ENCODE peak calls at places on chromosomes 6 and 20, in seven cellular contexts. B is SK-MEL-5; D is KBM-7; Y is T follicular helper cell; W is NCI-H774; Q is effector memory CD8-positive, alpha-beta T cell; N is left cardiac atrium. L is an unnamed sample.

GRCh38 chr6:30002871-30003270 is 58.2 kb upstream of the POLR1H start:
- DNase-seq in B (no peak), W (no peak), Q (no peak), D (no peak), Y (no peak), N (no peak), L (no peak)

GRCh38 chr6:166627875-166628849 is 1.1 kb upstream of the RPS6KA2 start:
- DNase-seq in W (peak), Y (peak), B (peak), D (no peak), N (peak), Q (peak), L (peak)

GRCh38 chr6:52925042-52925441 is 15.5 kb upstream of the GSTA3 start:
- DNase-seq in Y (no peak), W (no peak), Q (no peak), D (no peak), N (no peak), B (no peak), L (no peak)

GRCh38 chr6:5644523-5645183 is 362.1 kb downstream of the NRN1 start:
- DNase-seq in Q (no peak), W (no peak), Y (no peak), N (no peak), D (no peak), B (no peak), L (no peak)

GRCh38 chr20:35145141-35145564 is 2.0 kb downstream of the EDEM2 start:
- DNase-seq in D (peak), Y (peak), N (no peak), Q (peak), W (peak), B (peak), L (no peak)

GRCh38 chr20:34525709-34526416 is 9.6 kb downstream of the DYNLRB1 start:
- DNase-seq in N (peak), Y (no peak), D (peak), B (peak), W (no peak), Q (no peak), L (no peak)

GRCh38 chr6:44105993-44106740 is 21.1 kb downstream of the MRPL14 start:
- DNase-seq in B (no peak), N (no peak), Q (no peak), W (no peak), Y (no peak), D (no peak), L (no peak)

GRCh38 chr20:44057698-44058675 is 129.0 kb downstream of the JPH2 start:
- DNase-seq in N (no peak), Y (no peak), B (no peak), Q (no peak), D (no peak), W (no peak), L (no peak)

GRCh38 chr6:49453221-49453620 is 9.8 kb downstream of the MMUT start:
- DNase-seq in D (no peak), Q (no peak), W (no peak), B (peak), Y (no peak), N (no peak), L (no peak)

GRCh38 chr6:1607557-1608221 is 2.0 kb upstream of the FOXC1 start:
- DNase-seq in W (peak), Q (no peak), B (no peak), Y (no peak), D (no peak), N (no peak), L (no peak)

GRCh38 chr6:163355471-163355991 is 59.0 kb upstream of the QKI start:
- DNase-seq in Y (no peak), D (peak), N (peak), W (no peak), Q (no peak), B (no peak), L (no peak)

GRCh38 chr6:85418059-85418458 is 31.8 kb upstream of the NT5E start:
- DNase-seq in Q (no peak), W (no peak), D (no peak), Y (no peak), N (no peak), B (no peak), L (no peak)

GRCh38 chr6:83867527-83868161 is 8.2 kb downstream of the CYB5R4 start:
- DNase-seq in N (peak), Y (no peak), B (peak), D (peak), Q (no peak), W (peak), L (no peak)

GRCh38 chr6:31898200-31899011 is 908 bp upstream of the EHMT2 start:
- DNase-seq in Y (no peak), N (no peak), W (peak), Q (no peak), D (peak), B (peak), L (no peak)

GRCh38 chr20:9202440-9203080 is 133.7 kb downstream of the PLCB4 start:
- DNase-seq in D (no peak), Q (no peak), W (no peak), B (no peak), N (no peak), Y (no peak), L (no peak)

GRCh38 chr6:5379647-5380242 is 118.4 kb downstream of the FARS2 start:
- DNase-seq in D (peak), Q (no peak), B (peak), N (no peak), W (peak), Y (no peak), L (peak)

GRCh38 chr20:44704551-44704971 is 10.6 kb upstream of the CCN5 start:
- DNase-seq in D (no peak), Q (no peak), B (no peak), Y (no peak), N (no peak), W (no peak), L (no peak)

GRCh38 chr6:11592289-11592906 is 54.8 kb downstream of the TMEM170B start:
- DNase-seq in N (no peak), Y (no peak), Q (no peak), W (no peak), D (no peak), B (no peak), L (no peak)

GRCh38 chr6:13695217-13695616 is 16.4 kb downstream of the RANBP9 start:
- DNase-seq in Y (no peak), N (no peak), W (no peak), Q (no peak), D (no peak), B (no peak), L (no peak)

GRCh38 chr20:13852321-13852720 is 67.5 kb downstream of the NDUFAF5 start:
- DNase-seq in Y (no peak), D (no peak), B (peak), N (no peak), W (no peak), Q (no peak), L (no peak)

GRCh38 chr6:6002809-6003333 is 3.9 kb downstream of the NRN1 start:
- DNase-seq in Y (no peak), D (no peak), B (no peak), W (no peak), Q (no peak), N (no peak), L (no peak)

GRCh38 chr6:126764104-126764503 is 354.4 kb upstream of the RSPO3 start:
- DNase-seq in Q (no peak), D (no peak), Y (no peak), B (no peak), W (no peak), N (no peak), L (no peak)

GRCh38 chr6:84182001-84182400 is 45.4 kb downstream of the CEP162 start:
- DNase-seq in N (no peak), B (no peak), D (no peak), Y (no peak), W (no peak), Q (no peak), L (no peak)

GRCh38 chr6:69022991-69023390 is 387.9 kb downstream of the ADGRB3 start:
- DNase-seq in Y (no peak), W (no peak), D (no peak), Q (no peak), N (no peak), B (no peak), L (no peak)

GRCh38 chr6:138600726-138601125 is 101.4 kb upstream of the NHSL1 start:
- DNase-seq in Q (no peak), B (peak), W (no peak), Y (no peak), N (no peak), D (no peak), L (no peak)

GRCh38 chr6:27748662-27749061 is 163.5 kb downstream of the OR2B2 start:
- DNase-seq in W (no peak), D (no peak), Q (no peak), B (no peak), N (no peak), Y (no peak), L (no peak)

GRCh38 chr6:152356659-152357058 is 280.5 kb downstream of the SYNE1 start:
- DNase-seq in N (no peak), B (peak), Q (no peak), Y (no peak), D (peak), W (peak), L (peak)

GRCh38 chr6:42375905-42376304 is 75.8 kb downstream of the TRERF1 start:
- DNase-seq in B (no peak), N (no peak), Y (no peak), Q (no peak), W (no peak), D (no peak), L (no peak)

GRCh38 chr20:1185316-1185741 is 548 bp upstream of the TMEM74B start:
- DNase-seq in B (peak), W (no peak), N (no peak), D (no peak), Y (no peak), Q (no peak), L (no peak)

L was measured in GM06990.